ENCODE peak calls at places on chromosome 7, in five cellular contexts. T, K, M, Q and R are unnamed samples.

GRCh38 chr7:30796105-30796869 is 25.1 kb downstream of the MINDY4 start:
- DNase-seq in Q (no peak), T (no peak), K (no peak), M (no peak), R (no peak)

GRCh38 chr7:85041599-85042216 is 145.1 kb downstream of the SEMA3D start:
- DNase-seq in T (peak; percentile 84), Q (peak; percentile 72), M (no peak), K (peak; percentile 23), R (peak; percentile 3)

GRCh38 chr7:92421676-92422435 is 25.4 kb upstream of the GATAD1 start:
- DNase-seq in T (no peak), M (no peak), Q (peak; percentile 67), K (no peak), R (no peak)

GRCh38 chr7:155007947-155008346 is 5.0 kb upstream of the PAXIP1 start:
- DNase-seq in K (no peak), T (no peak), Q (no peak), M (no peak), R (no peak)

GRCh38 chr7:104074529-104074928 is 85.1 kb upstream of the RELN start:
- DNase-seq in T (no peak), K (no peak), Q (no peak), M (no peak), R (no peak)

GRCh38 chr7:47561715-47562446 is 20.0 kb downstream of the TNS3 start:
- DNase-seq in K (no peak), Q (no peak), M (no peak), T (no peak), R (no peak)

GRCh38 chr7:44279286-44279685 is 46.1 kb downstream of the CAMK2B start:
- DNase-seq in T (peak; percentile 11), K (peak; percentile 1), Q (peak; percentile 13), M (no peak), R (no peak)

GRCh38 chr7:1380211-1380815 is 79.0 kb downstream of the MICALL2 start:
- DNase-seq in K (no peak), T (no peak), Q (no peak), M (no peak), R (no peak)

GRCh38 chr7:116407165-116407564 is 92.4 kb upstream of the CAV2 start:
- DNase-seq in M (no peak), K (no peak), T (no peak), Q (no peak), R (no peak)

GRCh38 chr7:130793855-130794618 is 60.0 kb upstream of the KLF14 start:
- DNase-seq in Q (no peak), M (no peak), T (no peak), K (no peak), R (no peak)

GRCh38 chr7:114481995-114482394 is 67.4 kb downstream of the FOXP2 start:
- DNase-seq in M (no peak), K (no peak), T (no peak), Q (no peak), R (no peak)

GRCh38 chr7:151249732-151250072 is 1.2 kb upstream of the SMARCD3 start:
- DNase-seq in K (peak; percentile 79), M (no peak), Q (peak; percentile 86), T (peak; percentile 84), R (no peak)
- H3K27ac ChIP-seq in K (peak overlapping the region; percentile 97), M (no peak overlapping the region), Q (peak overlapping the region; percentile 95), T (peak overlapping the region; percentile 78), R (no peak overlapping the region)

GRCh38 chr7:127993987-127994386 is 37.2 kb downstream of the LRRC4 start:
- DNase-seq in M (no peak), Q (no peak), K (no peak), T (no peak), R (no peak)

GRCh38 chr7:127995157-127995865 is 35.9 kb downstream of the LRRC4 start:
- DNase-seq in T (peak; percentile 56), Q (no peak), K (no peak), M (no peak), R (no peak)

GRCh38 chr7:127995866-127996215 is 35.4 kb downstream of the LRRC4 start:
- DNase-seq in Q (no peak), K (no peak), M (no peak), T (peak; percentile 51), R (no peak)

GRCh38 chr7:127996253-127997071 is 34.8 kb downstream of the LRRC4 start:
- DNase-seq in Q (no peak), M (no peak), K (no peak), T (no peak), R (no peak)

DNA sequence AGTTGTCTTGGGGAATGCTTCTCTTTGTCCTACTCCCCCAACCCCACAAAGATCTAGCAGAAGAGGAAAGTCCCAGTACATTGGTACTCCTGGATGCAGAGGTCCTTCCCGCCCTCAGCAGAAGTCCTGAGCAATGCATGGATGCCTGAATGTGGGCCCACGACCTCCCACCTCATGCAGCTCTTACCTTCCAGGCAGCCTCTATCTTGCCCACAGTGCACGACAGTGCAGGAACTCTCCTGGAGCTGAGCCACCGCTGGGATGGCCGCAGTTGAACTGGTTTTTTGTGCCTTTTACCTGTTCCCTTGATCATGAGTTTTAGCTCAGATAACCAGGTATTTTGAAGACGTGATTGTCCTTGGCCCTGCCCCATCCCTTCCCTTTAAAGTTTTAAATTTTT is 37.9 kb downstream of the LRRC4 start:
- DNase-seq in Q (no peak), K (no peak), M (no peak), T (no peak), R (no peak)
- H3K27ac ChIP-seq in Q (no peak overlapping the region), K (no peak overlapping the region), M (no peak overlapping the region), T (no peak overlapping the region), R (no peak overlapping the region)

GRCh38 chr7:50607524-50608125 is 42.4 kb upstream of the DDC start:
- DNase-seq in K (no peak), M (no peak), T (no peak), Q (no peak), R (no peak)
- H3K27ac ChIP-seq in K (no peak overlapping the region), M (no peak overlapping the region), T (no peak overlapping the region), Q (no peak overlapping the region), R (no peak overlapping the region)

GRCh38 chr7:134458341-134458805 is 527 bp downstream of the AKR1B1 start:
- DNase-seq in Q (peak; percentile 73), K (peak; percentile 40), T (no peak), M (peak; percentile 26), R (peak; percentile 9)
- H3K27ac ChIP-seq in Q (peak overlapping the region; percentile 83), K (peak overlapping the region; percentile 91), T (peak overlapping the region; percentile 89), M (peak overlapping the region; percentile 51), R (peak overlapping the region; percentile 79)